ENCODE peak calls at places on chromosomes 3 and 15, in six cellular contexts. F is HepG2, W is GM12878, T is A549, J is K562, A is upper lobe of left lung. Z is an unnamed sample.

GRCh38 chr3:143309622-143310190 is 190.1 kb downstream of the CHST2 start:
- ATAC-seq in F (no peak), W (no peak), T (no peak), J (no peak), A (no peak), Z (no peak)

GRCh38 chr3:184582998-184583344 is 21.4 kb downstream of the EPHB3 start:
- ATAC-seq in F (no peak), W (no peak), T (no peak), J (no peak), A (no peak), Z (no peak)

GRCh38 chr3:46019707-46020106 is 7.6 kb downstream of the XCR1 start:
- ATAC-seq in F (no peak), W (no peak), T (no peak), J (no peak), A (no peak), Z (no peak)

GRCh38 chr3:139117136-139117675 is 72.5 kb upstream of the PRR23C start:
- ATAC-seq in F (no peak), W (no peak), T (no peak), J (peak), A (no peak), Z (no peak)

GRCh38 chr3:51747840-51748239 is 31.2 kb downstream of the IQCF6 start:
- ATAC-seq in F (no peak), W (no peak), T (no peak), J (no peak), A (no peak), Z (no peak)

GRCh38 chr3:23952646-23953045 is 7.6 kb downstream of the NR1D2 start:
- ATAC-seq in F (no peak), W (peak), T (no peak), J (no peak), A (no peak), Z (no peak)

GRCh38 chr3:123660900-123661299 is 76.0 kb upstream of the HACD2 start:
- ATAC-seq in F (no peak), W (no peak), T (no peak), J (no peak), A (peak), Z (peak)

GRCh38 chr3:132457301-132457700 is 40.0 kb downstream of the DNAJC13 start:
- ATAC-seq in F (no peak), W (no peak), T (no peak), J (no peak), A (no peak), Z (no peak)

GRCh38 chr3:13683772-13684171 is 134.8 kb downstream of the FBLN2 start:
- ATAC-seq in F (no peak), W (no peak), T (no peak), J (no peak), A (no peak), Z (no peak)

GRCh38 chr15:79540551-79540950 is 108.4 kb downstream of the MINAR1 start:
- ATAC-seq in F (peak), W (peak), T (peak), J (peak), A (no peak), Z (no peak)

GRCh38 chr15:66927326-66928077 is 137.9 kb upstream of the SMAD3 start:
- ATAC-seq in F (no peak), W (no peak), T (no peak), J (no peak), A (no peak), Z (peak)

GRCh38 chr15:92595506-92596337 is 59.9 kb downstream of the FAM174B start:
- ATAC-seq in F (no peak), W (no peak), T (no peak), J (no peak), A (no peak), Z (no peak)

GRCh38 chr3:168073842-168074311 is 21.8 kb downstream of the GOLIM4 start:
- ATAC-seq in F (no peak), W (peak), T (no peak), J (peak), A (no peak), Z (no peak)

GRCh38 chr3:34534013-34534412 is 735.6 kb downstream of the PDCD6IP start:
- ATAC-seq in F (no peak), W (no peak), T (no peak), J (no peak), A (no peak), Z (no peak)

GRCh38 chr3:10336761-10337160 is 15.8 kb upstream of the SEC13 start:
- ATAC-seq in F (no peak), W (no peak), T (no peak), J (no peak), A (no peak), Z (no peak)

GRCh38 chr3:356947-357346 is 160.4 kb downstream of the CHL1 start:
- ATAC-seq in F (no peak), W (no peak), T (no peak), J (no peak), A (no peak), Z (no peak)

GRCh38 chr3:174767853-174768382 is 91.2 kb upstream of the NAALADL2 start:
- ATAC-seq in F (no peak), W (no peak), T (no peak), J (no peak), A (no peak), Z (no peak)

DNA sequence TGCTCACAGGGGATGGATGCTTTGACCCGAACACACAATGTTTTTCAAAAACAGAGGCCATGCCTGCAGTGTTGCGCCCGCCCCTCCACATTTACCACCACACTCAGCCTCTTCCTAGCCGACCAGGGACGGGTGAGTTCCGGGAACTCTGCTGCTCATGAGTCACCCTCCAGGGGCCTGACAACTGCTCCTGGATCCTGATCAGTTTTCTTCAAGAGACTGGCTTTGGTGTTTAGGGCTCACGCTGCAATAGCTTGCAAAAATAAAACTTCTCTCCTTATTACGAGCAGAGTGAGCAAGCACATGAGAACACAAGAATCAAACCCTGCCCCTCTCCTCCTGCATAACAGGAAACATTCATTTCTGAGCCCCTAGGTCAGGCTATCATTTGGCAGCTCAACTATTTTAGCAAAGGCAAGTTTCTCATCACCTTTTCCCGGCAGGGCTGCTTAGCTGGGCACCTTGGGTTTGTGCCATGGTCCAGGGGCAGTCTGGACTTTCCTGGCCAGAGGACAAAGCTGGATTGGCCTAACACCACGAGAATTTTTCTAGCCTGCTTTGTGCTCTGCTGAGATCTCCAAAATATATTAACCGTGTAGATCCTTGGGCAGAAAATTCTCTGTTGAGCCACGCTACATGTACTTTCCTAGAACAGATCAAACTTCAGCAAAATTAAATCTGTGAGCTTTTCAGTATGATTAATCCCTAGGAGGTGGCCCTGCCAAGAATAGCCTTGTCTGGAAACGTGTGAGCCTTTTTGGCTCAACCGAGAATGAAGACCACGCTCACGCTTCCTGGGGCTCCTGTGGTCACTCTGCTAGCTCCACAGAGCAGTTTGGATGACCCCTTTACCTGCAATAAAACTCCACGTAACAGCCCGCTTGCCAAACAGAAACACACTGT is 52.7 kb upstream of the SPATA12 start:
- ATAC-seq in F (no peak), W (no peak), T (peak), J (peak), A (peak), Z (peak)
- TF ChIP-seq EP300 in F (no peak), W (no peak), T (no peak), J (no peak), A (no peak), Z (no peak)

DNA sequence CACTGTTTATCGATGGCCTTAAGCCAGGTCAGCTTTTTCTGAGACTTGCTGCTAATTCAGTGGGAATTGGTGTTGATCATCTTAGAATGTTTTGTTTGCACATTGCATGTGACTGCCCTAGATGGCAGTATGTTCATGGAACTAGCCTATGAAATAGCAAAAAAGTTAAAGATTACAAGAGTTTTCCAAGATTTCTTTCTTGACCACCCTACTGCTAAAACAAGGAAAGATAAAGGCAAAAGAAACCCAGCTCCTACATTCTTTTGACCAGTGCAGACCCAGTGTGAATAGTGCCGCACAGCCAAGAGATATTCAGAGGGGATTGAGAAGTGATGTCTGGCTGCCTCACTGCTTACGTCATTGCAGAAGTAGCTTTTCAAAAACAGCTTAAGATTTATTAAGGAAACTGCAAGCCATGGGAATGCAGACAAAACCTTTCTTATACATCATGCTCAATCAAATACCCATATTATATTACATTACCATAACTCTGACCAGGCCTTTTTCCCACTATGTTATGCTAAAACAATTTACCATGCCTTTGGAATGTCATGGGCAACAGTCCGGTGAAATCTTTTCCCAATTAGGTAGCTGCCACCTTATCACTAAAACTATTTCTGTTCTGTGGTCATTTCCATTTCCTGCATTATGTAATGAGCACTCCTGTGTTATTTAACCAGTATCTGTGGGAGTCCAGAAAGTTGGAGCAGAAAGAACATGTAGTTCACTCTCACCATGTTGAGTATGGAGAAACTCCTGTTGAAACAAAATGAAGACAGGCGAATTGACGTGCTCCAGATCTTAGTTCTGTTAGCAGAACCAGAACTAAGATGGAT is 6.0 kb downstream of the PHLDB2 start:
- ATAC-seq in F (no peak), W (no peak), T (no peak), J (no peak), A (peak), Z (peak)
- TF ChIP-seq CTCF in F (peak), W (no peak), T (peak), J (no peak), A (no peak), Z (no peak)

DNA sequence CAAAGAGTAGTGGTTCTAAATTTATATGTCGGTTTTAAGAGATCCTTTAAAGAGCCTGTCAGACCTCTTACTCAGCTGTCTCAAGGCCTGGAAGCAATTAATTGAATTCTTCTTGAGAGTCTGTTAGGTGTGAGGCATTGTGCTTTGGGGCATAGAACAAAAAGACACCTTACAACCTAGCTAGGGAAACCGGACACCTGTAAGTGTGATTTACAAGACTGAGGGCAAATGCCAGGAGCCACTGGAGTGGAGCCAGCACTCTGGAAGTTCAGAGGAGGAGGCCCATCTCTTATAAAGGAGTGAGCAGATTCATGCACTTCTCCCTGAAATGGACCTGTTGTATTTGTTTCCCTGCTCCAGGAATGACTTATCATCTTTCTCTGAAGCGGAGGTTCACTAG is 97.7 kb upstream of the NUDT16 start:
- ATAC-seq in F (no peak), W (no peak), T (no peak), J (no peak), A (no peak), Z (no peak)
- TF ChIP-seq EP300 in F (no peak), W (no peak), T (no peak), J (no peak), A (no peak), Z (no peak)

GRCh38 chr15:56739964-56740640 is 6.8 kb upstream of the ZNF280D start:
- ATAC-seq in F (peak), W (peak), T (peak), J (peak), A (no peak), Z (no peak)
- TF ChIP-seq CTCF in F (peak), W (peak), T (no peak), J (peak), A (no peak), Z (no peak)

GRCh38 chr3:102174832-102175374 is 259.9 kb upstream of the ZPLD1 start:
- ATAC-seq in F (no peak), W (no peak), T (peak), J (no peak), A (no peak), Z (no peak)
- TF ChIP-seq EP300 in F (no peak), W (no peak), T (no peak), J (no peak), A (no peak), Z (no peak)

GRCh38 chr3:150118219-150118618 is 147.5 kb upstream of the PFN2 start:
- ATAC-seq in F (no peak), W (no peak), T (no peak), J (no peak), A (no peak), Z (no peak)
- TF ChIP-seq CTCF in F (no peak), W (no peak), T (no peak), J (no peak), A (no peak), Z (no peak)

Z was measured in gastroesophageal sphincter.